ENCODE peak calls at places on chromosomes 6 and 20, in seven cellular contexts. One of them, this sample, is unnamed.

GRCh38 chr6:167706313-167707109 is 120.2 kb upstream of the AFDN start:
- DNase-seq in breast epithelium: no peak
- DNase-seq in HCT116: no peak
- DNase-seq in HepG2: no peak
- DNase-seq in fibroblast of pulmonary artery: peak
- DNase-seq in dorsolateral prefrontal cortex: no peak
- DNase-seq in GM13977: peak
- DNase-seq in this sample: peak

GRCh38 chr6:142885182-142885867 is 59.7 kb downstream of the HIVEP2 start:
- DNase-seq in HCT116: peak
- DNase-seq in breast epithelium: peak
- DNase-seq in fibroblast of pulmonary artery: peak
- DNase-seq in dorsolateral prefrontal cortex: no peak
- DNase-seq in GM13977: peak
- DNase-seq in HepG2: peak
- DNase-seq in this sample: peak

GRCh38 chr6:160069050-160069454 is 52.6 kb upstream of the SLC22A1 start:
- DNase-seq in GM13977: peak
- DNase-seq in breast epithelium: no peak
- DNase-seq in HepG2: no peak
- DNase-seq in HCT116: no peak
- DNase-seq in dorsolateral prefrontal cortex: no peak
- DNase-seq in fibroblast of pulmonary artery: no peak
- DNase-seq in this sample: no peak

GRCh38 chr6:1399085-1399780 is 9.9 kb downstream of the FOXF2 start:
- DNase-seq in HCT116: no peak
- DNase-seq in GM13977: no peak
- DNase-seq in fibroblast of pulmonary artery: no peak
- DNase-seq in dorsolateral prefrontal cortex: no peak
- DNase-seq in HepG2: no peak
- DNase-seq in breast epithelium: no peak
- DNase-seq in this sample: no peak

GRCh38 chr6:88165877-88166492 is at the start of gene CNR1:
- DNase-seq in dorsolateral prefrontal cortex: no peak
- DNase-seq in HepG2: no peak
- DNase-seq in fibroblast of pulmonary artery: peak
- DNase-seq in HCT116: no peak
- DNase-seq in breast epithelium: no peak
- DNase-seq in GM13977: no peak
- DNase-seq in this sample: peak

GRCh38 chr20:48066256-48066655 is 281.0 kb upstream of the SULF2 start:
- DNase-seq in HCT116: no peak
- DNase-seq in HepG2: no peak
- DNase-seq in breast epithelium: no peak
- DNase-seq in dorsolateral prefrontal cortex: no peak
- DNase-seq in GM13977: no peak
- DNase-seq in fibroblast of pulmonary artery: peak
- DNase-seq in this sample: no peak

GRCh38 chr20:8433286-8433685 is 301.2 kb downstream of the PLCB1 start:
- DNase-seq in HepG2: no peak
- DNase-seq in fibroblast of pulmonary artery: no peak
- DNase-seq in breast epithelium: no peak
- DNase-seq in GM13977: no peak
- DNase-seq in HCT116: no peak
- DNase-seq in dorsolateral prefrontal cortex: no peak
- DNase-seq in this sample: no peak

GRCh38 chr6:25883991-25884390 is 9.9 kb upstream of the SLC17A3 start:
- DNase-seq in HepG2: peak
- DNase-seq in fibroblast of pulmonary artery: peak
- DNase-seq in dorsolateral prefrontal cortex: no peak
- DNase-seq in GM13977: no peak
- DNase-seq in breast epithelium: no peak
- DNase-seq in HCT116: no peak
- DNase-seq in this sample: no peak

GRCh38 chr6:51842487-51843469 is 244.6 kb downstream of the PKHD1 start:
- DNase-seq in GM13977: no peak
- DNase-seq in HepG2: peak
- DNase-seq in dorsolateral prefrontal cortex: no peak
- DNase-seq in breast epithelium: no peak
- DNase-seq in fibroblast of pulmonary artery: no peak
- DNase-seq in HCT116: no peak
- DNase-seq in this sample: no peak

GRCh38 chr6:35973670-35974222 is 50.7 kb downstream of the SLC26A8 start:
- DNase-seq in HCT116: no peak
- DNase-seq in fibroblast of pulmonary artery: no peak
- DNase-seq in HepG2: peak
- DNase-seq in GM13977: peak
- DNase-seq in breast epithelium: no peak
- DNase-seq in dorsolateral prefrontal cortex: no peak
- DNase-seq in this sample: no peak

GRCh38 chr20:63210011-63210605 is 5.8 kb downstream of the YTHDF1 start:
- DNase-seq in dorsolateral prefrontal cortex: no peak
- DNase-seq in HepG2: no peak
- DNase-seq in HCT116: no peak
- DNase-seq in breast epithelium: no peak
- DNase-seq in GM13977: no peak
- DNase-seq in fibroblast of pulmonary artery: no peak
- DNase-seq in this sample: no peak

GRCh38 chr20:38217791-38218565 is 42.6 kb downstream of the KIAA1755 start:
- DNase-seq in breast epithelium: no peak
- DNase-seq in GM13977: no peak
- DNase-seq in HCT116: peak
- DNase-seq in HepG2: peak
- DNase-seq in fibroblast of pulmonary artery: peak
- DNase-seq in dorsolateral prefrontal cortex: no peak
- DNase-seq in this sample: no peak

GRCh38 chr6:31113861-31114539 is 600 bp upstream of the PSORS1C1 start:
- DNase-seq in dorsolateral prefrontal cortex: no peak
- DNase-seq in HCT116: no peak
- DNase-seq in GM13977: no peak
- DNase-seq in fibroblast of pulmonary artery: peak
- DNase-seq in HepG2: no peak
- DNase-seq in breast epithelium: peak
- DNase-seq in this sample: no peak
- TF ChIP-seq CTCF in dorsolateral prefrontal cortex: no peak
- TF ChIP-seq CTCF in HCT116: no peak
- TF ChIP-seq CTCF in GM13977: no peak
- TF ChIP-seq CTCF in fibroblast of pulmonary artery: no peak
- TF ChIP-seq CTCF in HepG2: no peak
- TF ChIP-seq CTCF in breast epithelium: no peak
- TF ChIP-seq CTCF in this sample: no peak

DNA sequence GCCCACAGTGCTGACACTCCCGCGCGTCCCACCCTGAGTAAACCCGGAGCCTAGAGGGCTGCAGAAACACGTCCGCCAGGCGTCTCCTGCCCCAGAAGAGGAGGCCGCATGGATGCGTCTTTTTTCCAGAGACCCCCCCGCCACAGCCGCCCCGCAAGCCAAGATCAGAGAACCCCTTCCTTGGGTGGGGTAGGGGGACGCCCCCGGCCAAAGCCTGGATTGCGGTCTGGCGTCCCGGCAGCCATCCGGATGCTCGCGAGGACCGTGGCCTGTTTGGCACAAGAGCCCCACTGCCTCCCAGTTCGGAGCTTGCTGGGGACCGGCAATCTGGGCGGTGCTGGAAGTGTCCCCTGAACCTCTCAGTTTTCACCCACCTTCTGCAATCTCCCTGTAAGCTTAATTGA is 960 bp downstream of the FAM162B start:
- DNase-seq in fibroblast of pulmonary artery: no peak
- DNase-seq in HepG2: no peak
- DNase-seq in HCT116: no peak
- DNase-seq in GM13977: no peak
- DNase-seq in breast epithelium: no peak
- DNase-seq in dorsolateral prefrontal cortex: no peak
- DNase-seq in this sample: peak
- TF ChIP-seq CTCF in fibroblast of pulmonary artery: no peak
- TF ChIP-seq CTCF in HepG2: no peak
- TF ChIP-seq CTCF in HCT116: no peak
- TF ChIP-seq CTCF in GM13977: no peak
- TF ChIP-seq CTCF in breast epithelium: no peak
- TF ChIP-seq CTCF in dorsolateral prefrontal cortex: no peak
- TF ChIP-seq CTCF in this sample: no peak

GRCh38 chr20:42686057-42686456 is 503.6 kb downstream of the PTPRT start:
- DNase-seq in breast epithelium: no peak
- DNase-seq in dorsolateral prefrontal cortex: no peak
- DNase-seq in HCT116: no peak
- DNase-seq in GM13977: no peak
- DNase-seq in HepG2: no peak
- DNase-seq in fibroblast of pulmonary artery: no peak
- DNase-seq in this sample: no peak

GRCh38 chr20:42688576-42688975 is 501.1 kb downstream of the PTPRT start:
- DNase-seq in HepG2: no peak
- DNase-seq in fibroblast of pulmonary artery: no peak
- DNase-seq in HCT116: no peak
- DNase-seq in GM13977: no peak
- DNase-seq in breast epithelium: no peak
- DNase-seq in dorsolateral prefrontal cortex: no peak
- DNase-seq in this sample: no peak
- TF ChIP-seq CTCF in HepG2: no peak
- TF ChIP-seq CTCF in fibroblast of pulmonary artery: no peak
- TF ChIP-seq CTCF in HCT116: no peak
- TF ChIP-seq CTCF in GM13977: no peak
- TF ChIP-seq CTCF in breast epithelium: no peak
- TF ChIP-seq CTCF in dorsolateral prefrontal cortex: no peak
- TF ChIP-seq CTCF in this sample: no peak

GRCh38 chr6:148883270-148883669 is 136.4 kb downstream of the UST start:
- DNase-seq in dorsolateral prefrontal cortex: no peak
- DNase-seq in fibroblast of pulmonary artery: no peak
- DNase-seq in breast epithelium: no peak
- DNase-seq in HepG2: no peak
- DNase-seq in HCT116: no peak
- DNase-seq in GM13977: no peak
- DNase-seq in this sample: no peak

GRCh38 chr6:148884461-148884860 is 137.6 kb downstream of the UST start:
- DNase-seq in HepG2: no peak
- DNase-seq in fibroblast of pulmonary artery: no peak
- DNase-seq in HCT116: no peak
- DNase-seq in dorsolateral prefrontal cortex: no peak
- DNase-seq in breast epithelium: no peak
- DNase-seq in GM13977: peak
- DNase-seq in this sample: no peak

GRCh38 chr6:148885920-148886845 is 139.4 kb downstream of the UST start:
- DNase-seq in breast epithelium: no peak
- DNase-seq in fibroblast of pulmonary artery: no peak
- DNase-seq in GM13977: no peak
- DNase-seq in HCT116: no peak
- DNase-seq in HepG2: no peak
- DNase-seq in dorsolateral prefrontal cortex: no peak
- DNase-seq in this sample: no peak

GRCh38 chr6:148887181-148887580 is 140.4 kb downstream of the UST start:
- DNase-seq in HCT116: no peak
- DNase-seq in breast epithelium: peak
- DNase-seq in HepG2: no peak
- DNase-seq in GM13977: no peak
- DNase-seq in fibroblast of pulmonary artery: no peak
- DNase-seq in dorsolateral prefrontal cortex: no peak
- DNase-seq in this sample: no peak

DNA sequence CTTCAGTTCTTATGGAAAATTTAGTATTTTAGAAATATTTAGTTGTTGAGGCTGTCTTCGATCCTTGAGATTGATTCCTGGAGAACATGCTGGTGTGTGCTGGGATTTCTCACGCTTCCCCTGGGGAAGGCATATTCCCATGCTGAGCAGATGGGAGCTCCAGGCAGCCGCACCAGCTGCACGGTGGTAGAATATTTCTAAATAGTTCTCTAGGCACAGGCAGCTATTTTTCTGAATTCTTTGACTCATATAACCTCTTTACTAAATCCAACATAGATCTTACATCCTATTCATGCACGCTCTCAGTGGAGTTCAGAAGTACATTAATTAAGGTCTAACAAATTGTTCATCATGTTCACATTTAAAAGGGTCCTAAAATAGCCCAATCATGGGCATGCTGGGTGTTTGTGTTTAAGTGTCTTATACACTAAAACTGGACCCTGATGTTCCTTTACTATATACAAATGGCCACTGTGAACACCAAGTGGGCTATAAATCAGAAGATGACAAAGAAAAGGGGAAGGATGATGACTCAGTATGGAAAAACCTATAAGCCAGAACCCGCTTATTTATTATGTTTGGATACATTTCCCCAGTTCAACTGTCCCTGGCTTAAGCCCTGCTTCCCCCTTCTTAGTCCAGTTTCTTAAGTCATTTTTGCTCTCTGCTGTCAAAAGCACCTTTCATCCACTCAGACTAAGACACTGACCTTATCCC is 138.5 kb downstream of the UST start:
- DNase-seq in HCT116: no peak
- DNase-seq in GM13977: no peak
- DNase-seq in dorsolateral prefrontal cortex: no peak
- DNase-seq in HepG2: no peak
- DNase-seq in breast epithelium: no peak
- DNase-seq in fibroblast of pulmonary artery: peak
- DNase-seq in this sample: no peak
- TF ChIP-seq CTCF in HCT116: no peak
- TF ChIP-seq CTCF in GM13977: no peak
- TF ChIP-seq CTCF in dorsolateral prefrontal cortex: no peak
- TF ChIP-seq CTCF in HepG2: no peak
- TF ChIP-seq CTCF in breast epithelium: no peak
- TF ChIP-seq CTCF in fibroblast of pulmonary artery: no peak
- TF ChIP-seq CTCF in this sample: no peak

This sample was measured in mesothelial cell of epicardium.